ENCODE peak calls at places on chromosomes 13 and 19, in ten cellular contexts. B is EL; P is EH; Z is nucleus accumbens; L is CD8-positive, alpha-beta memory T cell; X is stimulated activated CD4-positive, alpha-beta T cell treated with anti-CD3 and anti-CD28 coated beads, Interleukin-4, amount 100 ng/mL, for 24 hours; V is substantia nigra; Q is activated T-cell treated with anti-CD3 and anti-CD28 coated beads for 1 hour; A is ELR; S is cardiac fibroblast. N is an unnamed sample.

GRCh38 chr19:17869114-17869608 is 2.6 kb upstream of the SLC5A5 start:
- DNase-seq in Z (no peak), V (no peak), B (no peak), L (no peak), A (no peak), S (no peak), X (no peak), P (no peak), Q (no peak), N (no peak)

GRCh38 chr19:44847144-44848035 is 1.3 kb downstream of the NECTIN2 start:
- DNase-seq in V (no peak), A (peak), P (peak), Z (no peak), B (peak), Q (no peak), L (no peak), X (no peak), S (peak), N (peak)

GRCh38 chr13:22801402-22802003 is 379.3 kb upstream of the SGCG start:
- DNase-seq in Z (no peak), X (no peak), S (peak), B (no peak), V (no peak), Q (no peak), L (no peak), P (no peak), A (no peak), N (no peak)

GRCh38 chr13:104318121-104318520 is 1251.9 kb upstream of the SLC10A2 start:
- DNase-seq in B (no peak), Z (no peak), P (no peak), A (peak), L (no peak), S (peak), X (no peak), Q (no peak), V (no peak), N (no peak)

GRCh38 chr19:30476997-30477396 is 104.8 kb downstream of the ZNF536 start:
- DNase-seq in Q (no peak), B (no peak), X (no peak), S (no peak), Z (no peak), A (no peak), L (no peak), P (no peak), V (no peak), N (no peak)

GRCh38 chr19:39515551-39516191 is 732 bp downstream of the SELENOV start:
- DNase-seq in X (no peak), S (no peak), P (no peak), V (no peak), Z (no peak), Q (no peak), L (no peak), A (no peak), B (no peak), N (no peak)

GRCh38 chr13:50119593-50119992 is 104.3 kb downstream of the KCNRG start:
- DNase-seq in Z (no peak), A (no peak), P (no peak), V (no peak), S (peak), B (no peak), X (no peak), Q (no peak), L (no peak), N (no peak)

GRCh38 chr13:43153436-43154082 is 130.2 kb downstream of the DNAJC15 start:
- DNase-seq in X (no peak), A (peak), S (peak), Z (no peak), B (peak), P (peak), L (no peak), Q (no peak), V (no peak), N (no peak)

GRCh38 chr13:51148952-51149573 is 38.0 kb upstream of the C13orf42 start:
- DNase-seq in X (no peak), L (no peak), P (peak), Q (no peak), B (peak), A (peak), Z (peak), V (peak), S (peak), N (peak)

GRCh38 chr13:44303681-44304432 is 69.8 kb upstream of the SERP2 start:
- DNase-seq in P (no peak), X (no peak), S (peak), B (no peak), A (no peak), V (no peak), Z (no peak), L (no peak), Q (no peak), N (peak)

GRCh38 chr13:49499889-49500660 is 4.3 kb downstream of the PHF11 start:
- DNase-seq in A (peak), B (peak), X (peak), P (peak), L (no peak), Q (no peak), V (no peak), Z (no peak), S (peak), N (no peak)

GRCh38 chr19:10230904-10231623 is at the start of gene S1PR2:
- DNase-seq in P (peak), Q (peak), X (peak), A (peak), Z (no peak), V (no peak), L (peak), B (peak), S (peak), N (peak)

GRCh38 chr13:49625392-49626137 is 2.7 kb upstream of the ARL11 start:
- DNase-seq in A (no peak), X (no peak), Q (no peak), V (no peak), P (no peak), B (no peak), L (no peak), S (peak), Z (no peak), N (peak)

GRCh38 chr19:17966497-17967257 is at the start of gene KCNN1:
- DNase-seq in A (no peak), S (no peak), X (no peak), B (no peak), L (no peak), V (no peak), Q (no peak), Z (no peak), P (no peak), N (no peak)

GRCh38 chr19:38250821-38251563 is 5.2 kb downstream of the PPP1R14A start:
- DNase-seq in A (no peak), Z (peak), Q (no peak), P (peak), B (no peak), S (peak), L (no peak), V (peak), X (no peak), N (peak)

GRCh38 chr19:34257559-34257924 is 3.2 kb downstream of the GARRE1 start:
- DNase-seq in X (no peak), S (no peak), Z (no peak), A (no peak), V (no peak), L (no peak), Q (no peak), P (no peak), B (no peak), N (no peak)

GRCh38 chr19:54266133-54266532 is 9.1 kb upstream of the LILRB5 start:
- DNase-seq in V (peak), X (peak), L (peak), A (peak), S (peak), Q (peak), P (peak), B (peak), Z (peak), N (peak)

GRCh38 chr19:48635263-48635965 is 1.8 kb downstream of the DBP start:
- DNase-seq in L (peak), P (peak), B (peak), V (peak), Q (peak), S (peak), Z (peak), A (peak), X (peak), N (peak)

GRCh38 chr13:104106705-104107393 is 1040.6 kb upstream of the SLC10A2 start:
- DNase-seq in X (no peak), L (no peak), P (no peak), Z (no peak), V (no peak), A (peak), B (no peak), S (peak), Q (no peak), N (no peak)

GRCh38 chr19:15788594-15789270 is 1.3 kb downstream of the OR10H5 start:
- DNase-seq in S (no peak), Q (no peak), X (no peak), L (no peak), A (no peak), P (no peak), B (no peak), Z (no peak), V (no peak), N (no peak)

GRCh38 chr13:30551194-30551593 is 66.5 kb upstream of the USPL1 start:
- DNase-seq in P (peak), V (no peak), Q (no peak), Z (no peak), S (peak), B (peak), A (peak), L (no peak), X (no peak), N (no peak)

GRCh38 chr13:20624213-20624612 is 57.3 kb downstream of the IFT88 start:
- DNase-seq in Q (no peak), S (no peak), A (peak), P (no peak), L (no peak), X (no peak), Z (no peak), B (no peak), V (no peak), N (no peak)

GRCh38 chr19:11674067-11674492 is 64.7 kb downstream of the ZNF823 start:
- DNase-seq in Q (no peak), B (no peak), L (no peak), V (no peak), X (no peak), P (no peak), S (no peak), Z (no peak), A (no peak), N (no peak)

GRCh38 chr13:51687928-51688714 is 103.9 kb downstream of the WDFY2 start:
- DNase-seq in V (no peak), B (no peak), L (no peak), A (no peak), Q (no peak), X (no peak), S (no peak), P (no peak), Z (no peak), N (peak)

GRCh38 chr13:39918837-39919236 is 263.4 kb downstream of the COG6 start:
- DNase-seq in X (no peak), P (no peak), B (no peak), Q (no peak), L (no peak), Z (no peak), S (peak), V (no peak), A (no peak), N (no peak)

GRCh38 chr19:35657904-35658700 is 8.2 kb upstream of the UPK1A start:
- DNase-seq in A (peak), B (no peak), X (no peak), V (no peak), L (no peak), Z (no peak), S (no peak), Q (no peak), P (no peak), N (no peak)

GRCh38 chr13:49563513-49563912 is 21.8 kb downstream of the RCBTB1 start:
- DNase-seq in Z (no peak), V (no peak), S (peak), X (no peak), B (peak), L (no peak), Q (no peak), P (peak), A (no peak), N (no peak)

GRCh38 chr13:30026093-30026492 is 175.7 kb upstream of the UBL3 start:
- DNase-seq in P (peak), Q (no peak), S (peak), L (no peak), X (no peak), Z (no peak), V (no peak), B (peak), A (peak), N (no peak)

GRCh38 chr13:51235186-51235585 is 13.0 kb downstream of the FAM124A start:
- DNase-seq in Z (no peak), Q (no peak), V (no peak), S (no peak), P (no peak), B (no peak), X (no peak), A (no peak), L (no peak), N (no peak)

GRCh38 chr19:4487572-4487971 is 15.5 kb downstream of the HDGFL2 start:
- DNase-seq in S (no peak), A (no peak), Q (no peak), X (no peak), V (no peak), P (no peak), Z (no peak), L (no peak), B (no peak), N (no peak)

GRCh38 chr13:36998624-36999041 is 507 bp downstream of the ALG5 start:
- DNase-seq in S (no peak), V (no peak), B (peak), A (peak), Q (peak), L (peak), X (peak), P (peak), Z (peak), N (no peak)

GRCh38 chr19:37932985-37933953 is 26.3 kb downstream of the SIPA1L3 start:
- DNase-seq in Z (no peak), L (no peak), X (no peak), V (no peak), B (peak), S (peak), Q (no peak), P (peak), A (peak), N (no peak)

GRCh38 chr19:55455576-55456235 is 5.7 kb downstream of the ISOC2 start:
- DNase-seq in A (no peak), B (no peak), P (no peak), S (no peak), Q (no peak), L (no peak), X (no peak), V (no peak), Z (no peak), N (no peak)

GRCh38 chr19:48342841-48343540 is 17.6 kb downstream of the EMP3 start:
- DNase-seq in V (no peak), Q (no peak), X (no peak), A (peak), L (no peak), Z (no peak), B (peak), P (peak), S (no peak), N (no peak)

GRCh38 chr13:36778083-36778671 is 40.8 kb upstream of the RFXAP start:
- DNase-seq in X (no peak), Q (no peak), L (no peak), S (peak), V (no peak), Z (no peak), P (peak), A (peak), B (peak), N (no peak)

GRCh38 chr13:35818577-35819165 is 312.5 kb downstream of the DCLK1 start:
- DNase-seq in S (peak), L (no peak), Z (no peak), B (peak), Q (no peak), A (peak), P (peak), X (no peak), V (no peak), N (no peak)

GRCh38 chr13:53562419-53562818 is 533.8 kb downstream of the OLFM4 start:
- DNase-seq in A (no peak), B (no peak), X (no peak), S (no peak), P (no peak), Q (no peak), L (no peak), Z (no peak), V (no peak), N (no peak)

GRCh38 chr19:35040474-35040825 is 1.1 kb upstream of the HPN start:
- DNase-seq in V (no peak), B (no peak), P (no peak), Q (no peak), S (no peak), A (no peak), L (no peak), X (no peak), Z (no peak), N (no peak)